ENCODE peak calls at places on chromosomes 11 and 22, in seven cellular contexts. V is coronary artery, F is mucosa of descending colon, J is fibroblast of the aortic adventitia, C is HFF-Myc, H is Peyer's patch, S is fibroblast of mammary gland. P is an unnamed sample.

GRCh38 chr22:20296598-20296997 is 23.3 kb downstream of the DGCR6L start:
- DNase-seq in V (no peak), F (no peak), J (no peak), C (no peak), H (no peak), S (no peak), P (no peak)

GRCh38 chr11:15780837-15781236 is 575.5 kb downstream of the SOX6 start:
- DNase-seq in V (no peak), F (no peak), J (peak; percentile 17), C (no peak), H (no peak), S (no peak), P (no peak)

GRCh38 chr11:93765551-93765950 is 18.5 kb upstream of the MED17 start:
- DNase-seq in V (no peak), F (no peak), J (peak; percentile 47), C (no peak), H (no peak), S (no peak), P (no peak)

GRCh38 chr22:16937811-16938210 is 70.2 kb downstream of the GAB4 start:
- DNase-seq in V (no peak), F (no peak), J (no peak), C (no peak), H (no peak), S (no peak), P (no peak)

GRCh38 chr11:20090654-20091374 is 69.5 kb downstream of the DBX1 start:
- DNase-seq in V (no peak), F (no peak), J (no peak), C (no peak), H (no peak), S (no peak), P (no peak)

GRCh38 chr22:45597460-45598192 is 74.0 kb upstream of the ATXN10 start:
- DNase-seq in V (no peak), F (no peak), J (no peak), C (no peak), H (no peak), S (no peak), P (no peak)

GRCh38 chr11:12587333-12587997 is 86.8 kb upstream of the TEAD1 start:
- DNase-seq in V (no peak), F (no peak), J (peak; percentile 54), C (no peak), H (no peak), S (peak; percentile 49), P (no peak)

GRCh38 chr22:37117092-37117491 is 7.6 kb upstream of the TMPRSS6 start:
- DNase-seq in V (no peak), F (no peak), J (no peak), C (no peak), H (no peak), S (no peak), P (no peak)

GRCh38 chr11:47467372-47467771 is 18.4 kb upstream of the RAPSN start:
- DNase-seq in V (no peak), F (peak; percentile 66), J (no peak), C (no peak), H (peak; percentile 52), S (no peak), P (no peak)

GRCh38 chr11:62001450-62002178 is 34.2 kb upstream of the FTH1 start:
- DNase-seq in V (no peak), F (peak; percentile 85), J (peak; percentile 37), C (no peak), H (peak; percentile 81), S (peak; percentile 41), P (no peak)

GRCh38 chr11:76266269-76266668 is 60.0 kb upstream of the WNT11 start:
- DNase-seq in V (no peak), F (no peak), J (peak; percentile 78), C (peak; percentile 14), H (no peak), S (peak; percentile 84), P (peak; percentile 53)

GRCh38 chr11:121426476-121427454 is 25.3 kb upstream of the SORL1 start:
- DNase-seq in V (no peak), F (peak; percentile 59), J (no peak), C (no peak), H (peak; percentile 71), S (no peak), P (no peak)

GRCh38 chr11:111934301-111934700 is 2.8 kb upstream of the DIXDC1 start:
- DNase-seq in V (peak; percentile 17), F (no peak), J (no peak), C (no peak), H (no peak), S (no peak), P (no peak)

GRCh38 chr11:2987881-2988280 is 4.2 kb downstream of the NAP1L4 start:
- DNase-seq in V (no peak), F (no peak), J (no peak), C (no peak), H (no peak), S (no peak), P (no peak)

GRCh38 chr11:36280531-36280930 is 8.7 kb downstream of the COMMD9 start:
- DNase-seq in V (no peak), F (no peak), J (no peak), C (no peak), H (no peak), S (peak; percentile 21), P (no peak)

GRCh38 chr11:69370984-69371709 is 77.2 kb downstream of the MYEOV start:
- DNase-seq in V (no peak), F (peak; percentile 1), J (no peak), C (no peak), H (no peak), S (no peak), P (no peak)

GRCh38 chr11:115499891-115500290 is 4.3 kb downstream of the CADM1 start:
- DNase-seq in V (no peak), F (no peak), J (no peak), C (no peak), H (no peak), S (no peak), P (no peak)

GRCh38 chr22:26360169-26360885 is 68.7 kb upstream of the ASPHD2 start:
- DNase-seq in V (no peak), F (peak; percentile 83), J (peak; percentile 81), C (peak; percentile 56), H (peak; percentile 90), S (peak; percentile 76), P (peak; percentile 24)
- H3K4me3 ChIP-seq in V (peak overlapping the region; percentile 38), F (no peak overlapping the region), J (peak overlapping the region; percentile 29), C (peak overlapping the region; percentile 21), H (no peak overlapping the region), S (no peak overlapping the region), P (peak overlapping the region; percentile 14)

GRCh38 chr11:118610773-118611432 is 3.5 kb downstream of the PHLDB1 start:
- DNase-seq in V (no peak), F (peak; percentile 94), J (peak; percentile 64), C (no peak), H (peak; percentile 95), S (peak; percentile 67), P (no peak)
- H3K4me3 ChIP-seq in V (peak overlapping the region; percentile 90), F (no peak overlapping the region), J (peak overlapping the region; percentile 80), C (peak overlapping the region; percentile 84), H (peak overlapping the region; percentile 62), S (peak overlapping the region; percentile 90), P (peak overlapping the region; percentile 84)

GRCh38 chr11:72927380-72927779 is 113.2 kb downstream of the ATG16L2 start:
- DNase-seq in V (no peak), F (no peak), J (no peak), C (no peak), H (no peak), S (no peak), P (no peak)

GRCh38 chr11:72926076-72926475 is 111.9 kb downstream of the ATG16L2 start:
- DNase-seq in V (no peak), F (no peak), J (no peak), C (no peak), H (no peak), S (no peak), P (no peak)

GRCh38 chr11:72925656-72926055 is 111.4 kb downstream of the ATG16L2 start:
- DNase-seq in V (no peak), F (no peak), J (no peak), C (no peak), H (no peak), S (no peak), P (no peak)

GRCh38 chr11:72932132-72932570 is 117.9 kb downstream of the ATG16L2 start:
- DNase-seq in V (no peak), F (no peak), J (peak; percentile 86), C (no peak), H (no peak), S (peak; percentile 46), P (peak; percentile 8)

GRCh38 chr11:72930011-72930410 is 115.8 kb downstream of the ATG16L2 start:
- DNase-seq in V (no peak), F (no peak), J (peak; percentile 37), C (no peak), H (no peak), S (no peak), P (peak; percentile 25)
- H3K4me3 ChIP-seq in V (no peak overlapping the region), F (no peak overlapping the region), J (no peak overlapping the region), C (no peak overlapping the region), H (no peak overlapping the region), S (no peak overlapping the region), P (no peak overlapping the region)

GRCh38 chr11:101128571-101129202 is 926 bp downstream of the PGR start:
- DNase-seq in V (peak; percentile 73), F (peak; percentile 4), J (no peak), C (no peak), H (no peak), S (no peak), P (no peak)
- H3K4me3 ChIP-seq in V (peak overlapping the region; percentile 78), F (no peak overlapping the region), J (no peak overlapping the region), C (no peak overlapping the region), H (peak overlapping the region; percentile 30), S (peak overlapping the region; percentile 38), P (no peak overlapping the region)

GRCh38 chr11:27701262-27702105 is 1.2 kb upstream of the BDNF start:
- DNase-seq in V (no peak), F (no peak), J (peak; percentile 76), C (no peak), H (no peak), S (peak; percentile 46), P (no peak)
- H3K4me3 ChIP-seq in V (peak overlapping the region; percentile 79), F (no peak overlapping the region), J (peak overlapping the region; percentile 94), C (peak overlapping the region; percentile 96), H (peak overlapping the region; percentile 37), S (peak overlapping the region; percentile 45), P (peak overlapping the region; percentile 65)

DNA sequence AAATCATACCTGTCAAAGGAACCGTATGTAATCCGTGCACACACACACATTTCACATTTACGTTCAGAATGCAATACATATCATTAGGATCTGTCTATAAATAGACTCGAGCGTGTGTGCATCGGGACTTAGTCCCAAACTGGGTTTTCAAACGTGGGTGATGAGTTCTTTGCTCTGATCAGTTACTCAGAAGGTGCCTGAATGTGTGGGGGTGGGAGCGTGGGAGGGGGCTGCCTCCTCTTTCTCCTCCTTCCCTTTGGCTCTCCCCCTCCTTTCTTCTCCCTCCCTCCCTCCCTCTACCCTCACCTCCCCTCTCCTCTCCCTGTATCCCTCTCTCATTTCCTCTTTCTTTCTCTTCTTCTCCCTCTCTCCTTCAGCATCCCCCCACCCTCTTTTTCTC is 124.3 kb upstream of the HSD17B12 start:
- DNase-seq in V (no peak), F (no peak), J (no peak), C (no peak), H (no peak), S (no peak), P (no peak)
- H3K4me3 ChIP-seq in V (no peak overlapping the region), F (no peak overlapping the region), J (no peak overlapping the region), C (no peak overlapping the region), H (no peak overlapping the region), S (no peak overlapping the region), P (no peak overlapping the region)

GRCh38 chr11:26996056-26996455 is 2.1 kb downstream of the FIBIN start:
- DNase-seq in V (no peak), F (no peak), J (peak; percentile 41), C (no peak), H (no peak), S (no peak), P (no peak)
- H3K4me3 ChIP-seq in V (peak overlapping the region; percentile 90), F (no peak overlapping the region), J (peak overlapping the region; percentile 90), C (peak overlapping the region; percentile 84), H (no peak overlapping the region), S (peak overlapping the region; percentile 72), P (peak overlapping the region; percentile 81)